ENCODE peak calls at places on chromosomes 16 and 17, in five cellular contexts. S, L, D, F and Q are unnamed samples.

GRCh38 chr16:66481943-66482390 is 54.9 kb downstream of the BEAN1 start:
- DNase-seq in S (no peak), L (no peak), D (no peak), F (no peak), Q (no peak)

GRCh38 chr17:46063239-46063638 is 64.2 kb downstream of the STH start:
- DNase-seq in S (peak), L (no peak), D (no peak), F (no peak), Q (peak)

GRCh38 chr16:74842413-74842812 is 67.8 kb upstream of the FA2H start:
- DNase-seq in S (no peak), L (no peak), D (no peak), F (no peak), Q (no peak)

GRCh38 chr16:81424761-81425160 is 19.8 kb upstream of the CMIP start:
- DNase-seq in S (no peak), L (no peak), D (peak), F (no peak), Q (no peak)

GRCh38 chr17:31453896-31454295 is 62.4 kb downstream of the RAB11FIP4 start:
- DNase-seq in S (no peak), L (no peak), D (no peak), F (no peak), Q (no peak)

GRCh38 chr17:8829036-8829941 is 30.1 kb upstream of the MFSD6L start:
- DNase-seq in S (no peak), L (no peak), D (no peak), F (no peak), Q (no peak)

GRCh38 chr16:7140899-7141298 is 191.7 kb upstream of the RBFOX1 start:
- DNase-seq in S (no peak), L (no peak), D (no peak), F (no peak), Q (no peak)

GRCh38 chr17:58060596-58061191 is 22.5 kb upstream of the DYNLL2 start:
- DNase-seq in S (no peak), L (no peak), D (no peak), F (no peak), Q (no peak)